ENCODE peak calls at places on chromosomes 7 and 10, in six cellular contexts. One of them, this sample, is unnamed.

GRCh38 chr10:86439544-86439943 is 72.9 kb upstream of the GRID1 start:
- DNase-seq in ovary: peak
- DNase-seq in retina: no peak
- DNase-seq in left cardiac atrium: peak
- DNase-seq in NT2/D1: no peak
- DNase-seq in Caki2: peak
- DNase-seq in this sample: peak

GRCh38 chr7:45457591-45457990 is 116.6 kb upstream of the ADCY1 start:
- DNase-seq in ovary: no peak
- DNase-seq in retina: no peak
- DNase-seq in left cardiac atrium: no peak
- DNase-seq in NT2/D1: no peak
- DNase-seq in Caki2: no peak
- DNase-seq in this sample: no peak

GRCh38 chr7:98358706-98359105 is 42.2 kb downstream of the BAIAP2L1 start:
- DNase-seq in ovary: no peak
- DNase-seq in retina: no peak
- DNase-seq in left cardiac atrium: no peak
- DNase-seq in NT2/D1: no peak
- DNase-seq in Caki2: no peak
- DNase-seq in this sample: no peak

GRCh38 chr7:22855049-22855392 is 32.4 kb upstream of the TOMM7 start:
- DNase-seq in ovary: no peak
- DNase-seq in retina: no peak
- DNase-seq in left cardiac atrium: no peak
- DNase-seq in NT2/D1: no peak
- DNase-seq in Caki2: no peak
- DNase-seq in this sample: no peak

GRCh38 chr7:130888017-130888371 is 154.0 kb upstream of the KLF14 start:
- DNase-seq in ovary: no peak
- DNase-seq in retina: no peak
- DNase-seq in left cardiac atrium: no peak
- DNase-seq in NT2/D1: no peak
- DNase-seq in Caki2: no peak
- DNase-seq in this sample: no peak

GRCh38 chr10:131804551-131805295 is 96.1 kb upstream of the PPP2R2D start:
- DNase-seq in ovary: no peak
- DNase-seq in retina: no peak
- DNase-seq in left cardiac atrium: no peak
- DNase-seq in NT2/D1: no peak
- DNase-seq in Caki2: no peak
- DNase-seq in this sample: peak

GRCh38 chr7:157992511-157993160 is 595.0 kb downstream of the PTPRN2 start:
- DNase-seq in ovary: no peak
- DNase-seq in retina: no peak
- DNase-seq in left cardiac atrium: no peak
- DNase-seq in NT2/D1: no peak
- DNase-seq in Caki2: no peak
- DNase-seq in this sample: no peak

GRCh38 chr10:49226594-49226993 is 38.4 kb upstream of the TMEM273 start:
- DNase-seq in ovary: no peak
- DNase-seq in retina: no peak
- DNase-seq in left cardiac atrium: no peak
- DNase-seq in NT2/D1: no peak
- DNase-seq in Caki2: no peak
- DNase-seq in this sample: no peak

GRCh38 chr7:139036901-139037300 is 1.1 kb upstream of the ZC3HAV1L start:
- DNase-seq in ovary: no peak
- DNase-seq in retina: no peak
- DNase-seq in left cardiac atrium: no peak
- DNase-seq in NT2/D1: no peak
- DNase-seq in Caki2: no peak
- DNase-seq in this sample: no peak

GRCh38 chr10:21649441-21649872 is 115.4 kb downstream of the MLLT10 start:
- DNase-seq in ovary: no peak
- DNase-seq in retina: no peak
- DNase-seq in left cardiac atrium: no peak
- DNase-seq in NT2/D1: no peak
- DNase-seq in Caki2: no peak
- DNase-seq in this sample: no peak

GRCh38 chr7:41573017-41573416 is 129.9 kb downstream of the INHBA start:
- DNase-seq in ovary: no peak
- DNase-seq in retina: no peak
- DNase-seq in left cardiac atrium: no peak
- DNase-seq in NT2/D1: no peak
- DNase-seq in Caki2: peak
- DNase-seq in this sample: no peak

GRCh38 chr7:150379590-150380379 is 655 bp downstream of the ZNF775 start:
- DNase-seq in ovary: no peak
- DNase-seq in retina: peak
- DNase-seq in left cardiac atrium: no peak
- DNase-seq in NT2/D1: no peak
- DNase-seq in Caki2: peak
- DNase-seq in this sample: no peak

GRCh38 chr7:128386415-128386925 is 23.3 kb downstream of the IMPDH1 start:
- DNase-seq in ovary: no peak
- DNase-seq in retina: no peak
- DNase-seq in left cardiac atrium: no peak
- DNase-seq in NT2/D1: no peak
- DNase-seq in Caki2: no peak
- DNase-seq in this sample: no peak

GRCh38 chr10:80177781-80178636 is 27.3 kb downstream of the ANXA11 start:
- DNase-seq in ovary: no peak
- DNase-seq in retina: no peak
- DNase-seq in left cardiac atrium: peak
- DNase-seq in NT2/D1: no peak
- DNase-seq in Caki2: no peak
- DNase-seq in this sample: no peak